ENCODE peak calls at places on chromosomes 11 and 22, in eight cellular contexts. One of them, this sample, is unnamed.

GRCh38 chr11:75554258-75555022 is 7.6 kb upstream of the SERPINH1 start:
- DNase-seq in mucosa of descending colon: peak
- DNase-seq in AG09319: peak
- DNase-seq in testis: peak
- DNase-seq in WTC11: peak
- DNase-seq in GM12865: no peak
- DNase-seq in heart right ventricle: peak
- DNase-seq in IMR-90: peak
- DNase-seq in this sample: peak

GRCh38 chr11:134361661-134362060 is 29.9 kb downstream of the GLB1L2 start:
- DNase-seq in WTC11: no peak
- DNase-seq in heart right ventricle: no peak
- DNase-seq in IMR-90: no peak
- DNase-seq in GM12865: no peak
- DNase-seq in mucosa of descending colon: no peak
- DNase-seq in AG09319: no peak
- DNase-seq in testis: no peak
- DNase-seq in this sample: no peak

GRCh38 chr22:48315415-48316244 is 1512.0 kb downstream of the BRD1 start:
- DNase-seq in AG09319: no peak
- DNase-seq in mucosa of descending colon: no peak
- DNase-seq in GM12865: no peak
- DNase-seq in IMR-90: no peak
- DNase-seq in testis: no peak
- DNase-seq in heart right ventricle: no peak
- DNase-seq in WTC11: no peak
- DNase-seq in this sample: no peak

GRCh38 chr22:25351631-25352293 is 132.3 kb downstream of the CRYBB2 start:
- DNase-seq in AG09319: no peak
- DNase-seq in testis: no peak
- DNase-seq in mucosa of descending colon: no peak
- DNase-seq in WTC11: no peak
- DNase-seq in IMR-90: no peak
- DNase-seq in GM12865: no peak
- DNase-seq in heart right ventricle: no peak
- DNase-seq in this sample: peak

GRCh38 chr22:34105461-34106062 is 185.3 kb upstream of the LARGE1 start:
- DNase-seq in GM12865: peak
- DNase-seq in AG09319: no peak
- DNase-seq in IMR-90: no peak
- DNase-seq in WTC11: peak
- DNase-seq in heart right ventricle: peak
- DNase-seq in mucosa of descending colon: peak
- DNase-seq in testis: peak
- DNase-seq in this sample: peak

GRCh38 chr22:42300286-42301071 is 30.0 kb upstream of the TCF20 start:
- DNase-seq in mucosa of descending colon: peak
- DNase-seq in AG09319: no peak
- DNase-seq in WTC11: no peak
- DNase-seq in IMR-90: no peak
- DNase-seq in heart right ventricle: no peak
- DNase-seq in GM12865: peak
- DNase-seq in testis: no peak
- DNase-seq in this sample: no peak

GRCh38 chr22:26801449-26801848 is 144.1 kb downstream of the MIAT start:
- DNase-seq in mucosa of descending colon: no peak
- DNase-seq in GM12865: no peak
- DNase-seq in WTC11: no peak
- DNase-seq in heart right ventricle: no peak
- DNase-seq in testis: no peak
- DNase-seq in AG09319: no peak
- DNase-seq in IMR-90: no peak
- DNase-seq in this sample: no peak

GRCh38 chr22:19172213-19173046 is 6.1 kb downstream of the SLC25A1 start:
- DNase-seq in heart right ventricle: no peak
- DNase-seq in GM12865: no peak
- DNase-seq in AG09319: no peak
- DNase-seq in WTC11: no peak
- DNase-seq in testis: no peak
- DNase-seq in mucosa of descending colon: no peak
- DNase-seq in IMR-90: no peak
- DNase-seq in this sample: no peak

GRCh38 chr11:44279483-44279882 is 30.5 kb downstream of the ALX4 start:
- DNase-seq in testis: no peak
- DNase-seq in IMR-90: no peak
- DNase-seq in AG09319: no peak
- DNase-seq in GM12865: no peak
- DNase-seq in WTC11: no peak
- DNase-seq in heart right ventricle: no peak
- DNase-seq in mucosa of descending colon: no peak
- DNase-seq in this sample: no peak

GRCh38 chr22:29308791-29309262 is 2.4 kb downstream of the GAS2L1 start:
- DNase-seq in testis: no peak
- DNase-seq in AG09319: no peak
- DNase-seq in GM12865: peak
- DNase-seq in heart right ventricle: no peak
- DNase-seq in mucosa of descending colon: no peak
- DNase-seq in WTC11: no peak
- DNase-seq in IMR-90: peak
- DNase-seq in this sample: no peak

GRCh38 chr22:45344339-45344738 is 34.6 kb downstream of the FAM118A start:
- DNase-seq in testis: peak
- DNase-seq in WTC11: no peak
- DNase-seq in IMR-90: no peak
- DNase-seq in GM12865: no peak
- DNase-seq in mucosa of descending colon: no peak
- DNase-seq in AG09319: no peak
- DNase-seq in heart right ventricle: no peak
- DNase-seq in this sample: no peak

GRCh38 chr22:30306629-30307016 is 17.3 kb upstream of the CASTOR1 start:
- DNase-seq in IMR-90: no peak
- DNase-seq in heart right ventricle: no peak
- DNase-seq in GM12865: peak
- DNase-seq in mucosa of descending colon: no peak
- DNase-seq in WTC11: no peak
- DNase-seq in testis: no peak
- DNase-seq in AG09319: no peak
- DNase-seq in this sample: no peak

GRCh38 chr11:35103366-35104194 is 35.4 kb upstream of the CD44 start:
- DNase-seq in IMR-90: peak
- DNase-seq in mucosa of descending colon: no peak
- DNase-seq in testis: no peak
- DNase-seq in AG09319: no peak
- DNase-seq in WTC11: no peak
- DNase-seq in GM12865: no peak
- DNase-seq in heart right ventricle: no peak
- DNase-seq in this sample: no peak

GRCh38 chr11:111310088-111310487 is 11.7 kb downstream of the POU2AF3 start:
- DNase-seq in WTC11: no peak
- DNase-seq in testis: no peak
- DNase-seq in heart right ventricle: no peak
- DNase-seq in mucosa of descending colon: peak
- DNase-seq in IMR-90: no peak
- DNase-seq in AG09319: no peak
- DNase-seq in GM12865: no peak
- DNase-seq in this sample: no peak

GRCh38 chr11:119120639-119121007 is 757 bp upstream of the HINFP start:
- DNase-seq in AG09319: peak
- DNase-seq in testis: peak
- DNase-seq in GM12865: no peak
- DNase-seq in mucosa of descending colon: no peak
- DNase-seq in heart right ventricle: no peak
- DNase-seq in WTC11: no peak
- DNase-seq in IMR-90: peak
- DNase-seq in this sample: no peak

GRCh38 chr22:24592144-24592845 is 578 bp downstream of the LRRC75B start:
- DNase-seq in GM12865: peak
- DNase-seq in AG09319: no peak
- DNase-seq in mucosa of descending colon: peak
- DNase-seq in IMR-90: no peak
- DNase-seq in WTC11: peak
- DNase-seq in testis: peak
- DNase-seq in heart right ventricle: peak
- DNase-seq in this sample: no peak

GRCh38 chr22:24953294-24954113 is 988 bp downstream of the KIAA1671 start:
- DNase-seq in AG09319: no peak
- DNase-seq in heart right ventricle: peak
- DNase-seq in mucosa of descending colon: peak
- DNase-seq in testis: peak
- DNase-seq in WTC11: no peak
- DNase-seq in GM12865: no peak
- DNase-seq in IMR-90: no peak
- DNase-seq in this sample: no peak

GRCh38 chr11:61549662-61550568 is 31.0 kb downstream of the SYT7 start:
- DNase-seq in heart right ventricle: peak
- DNase-seq in mucosa of descending colon: no peak
- DNase-seq in testis: no peak
- DNase-seq in IMR-90: no peak
- DNase-seq in AG09319: no peak
- DNase-seq in WTC11: no peak
- DNase-seq in GM12865: no peak
- DNase-seq in this sample: no peak

GRCh38 chr22:33013531-33014162 is 44.5 kb downstream of the SYN3 start:
- DNase-seq in AG09319: no peak
- DNase-seq in IMR-90: no peak
- DNase-seq in mucosa of descending colon: no peak
- DNase-seq in heart right ventricle: no peak
- DNase-seq in WTC11: no peak
- DNase-seq in testis: no peak
- DNase-seq in GM12865: no peak
- DNase-seq in this sample: peak
- TF ChIP-seq CTCF in AG09319: no peak
- TF ChIP-seq CTCF in IMR-90: no peak
- TF ChIP-seq CTCF in mucosa of descending colon: no peak
- TF ChIP-seq CTCF in heart right ventricle: no peak
- TF ChIP-seq CTCF in WTC11: no peak
- TF ChIP-seq CTCF in testis: no peak
- TF ChIP-seq CTCF in GM12865: no peak
- TF ChIP-seq CTCF in this sample: no peak

DNA sequence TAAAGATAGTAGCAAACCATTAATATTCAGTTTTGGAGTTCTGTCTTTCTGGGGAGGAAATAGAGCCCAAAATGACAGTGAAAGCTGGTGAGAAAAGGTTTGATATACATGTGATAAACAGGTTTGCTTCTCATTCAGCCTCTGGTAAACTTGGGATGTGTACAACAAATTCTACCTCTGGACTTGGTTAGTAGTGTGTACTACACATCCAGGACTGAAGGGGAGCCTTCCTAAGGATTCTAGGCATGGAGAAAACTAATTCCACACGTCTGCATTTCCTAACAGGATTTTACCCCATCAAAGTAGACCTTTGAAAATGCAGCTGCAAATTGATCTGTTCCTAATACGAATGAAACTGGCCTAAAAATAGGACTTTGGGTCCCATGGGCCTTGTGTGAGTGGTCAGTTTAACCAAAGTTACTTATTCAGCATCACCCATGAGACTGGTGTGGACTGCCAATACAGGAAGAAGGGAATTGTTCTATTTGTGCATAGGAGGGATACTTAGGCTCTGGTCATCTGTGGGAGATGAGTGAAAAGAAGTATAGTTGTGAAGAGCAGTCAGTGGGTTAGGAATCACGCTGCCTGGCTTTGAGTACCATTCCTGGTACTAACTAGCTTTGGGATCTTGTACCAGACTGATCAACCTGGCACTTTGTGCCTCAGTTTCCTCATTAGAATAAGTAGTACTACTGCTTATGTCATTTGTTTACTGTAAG is 74.2 kb downstream of the YAP1 start:
- DNase-seq in WTC11: no peak
- DNase-seq in GM12865: no peak
- DNase-seq in heart right ventricle: no peak
- DNase-seq in mucosa of descending colon: no peak
- DNase-seq in testis: no peak
- DNase-seq in IMR-90: no peak
- DNase-seq in AG09319: no peak
- DNase-seq in this sample: no peak
- TF ChIP-seq CTCF in WTC11: no peak
- TF ChIP-seq CTCF in GM12865: no peak
- TF ChIP-seq CTCF in heart right ventricle: no peak
- TF ChIP-seq CTCF in mucosa of descending colon: no peak
- TF ChIP-seq CTCF in testis: no peak
- TF ChIP-seq CTCF in IMR-90: no peak
- TF ChIP-seq CTCF in AG09319: no peak
- TF ChIP-seq CTCF in this sample: no peak

GRCh38 chr11:5452712-5453111 is 3.6 kb downstream of the OR51I2 start:
- DNase-seq in WTC11: no peak
- DNase-seq in mucosa of descending colon: no peak
- DNase-seq in GM12865: no peak
- DNase-seq in IMR-90: no peak
- DNase-seq in AG09319: no peak
- DNase-seq in heart right ventricle: no peak
- DNase-seq in testis: no peak
- DNase-seq in this sample: no peak
- TF ChIP-seq CTCF in WTC11: no peak
- TF ChIP-seq CTCF in mucosa of descending colon: no peak
- TF ChIP-seq CTCF in GM12865: no peak
- TF ChIP-seq CTCF in IMR-90: no peak
- TF ChIP-seq CTCF in AG09319: no peak
- TF ChIP-seq CTCF in heart right ventricle: no peak
- TF ChIP-seq CTCF in testis: no peak
- TF ChIP-seq CTCF in this sample: no peak

GRCh38 chr11:96180341-96180740 is 162.7 kb downstream of the MAML2 start:
- DNase-seq in GM12865: peak
- DNase-seq in testis: no peak
- DNase-seq in AG09319: no peak
- DNase-seq in WTC11: no peak
- DNase-seq in heart right ventricle: no peak
- DNase-seq in mucosa of descending colon: no peak
- DNase-seq in IMR-90: no peak
- DNase-seq in this sample: no peak
- TF ChIP-seq CTCF in GM12865: no peak
- TF ChIP-seq CTCF in testis: no peak
- TF ChIP-seq CTCF in AG09319: no peak
- TF ChIP-seq CTCF in WTC11: no peak
- TF ChIP-seq CTCF in heart right ventricle: no peak
- TF ChIP-seq CTCF in mucosa of descending colon: no peak
- TF ChIP-seq CTCF in IMR-90: no peak
- TF ChIP-seq CTCF in this sample: no peak

GRCh38 chr11:11170352-11171084 is 182.5 kb downstream of the CSNK2A3 start:
- DNase-seq in GM12865: peak
- DNase-seq in testis: no peak
- DNase-seq in WTC11: no peak
- DNase-seq in heart right ventricle: no peak
- DNase-seq in mucosa of descending colon: no peak
- DNase-seq in AG09319: no peak
- DNase-seq in IMR-90: no peak
- DNase-seq in this sample: no peak

GRCh38 chr11:11169715-11170351 is 183.2 kb downstream of the CSNK2A3 start:
- DNase-seq in IMR-90: no peak
- DNase-seq in WTC11: no peak
- DNase-seq in mucosa of descending colon: no peak
- DNase-seq in testis: no peak
- DNase-seq in AG09319: no peak
- DNase-seq in heart right ventricle: no peak
- DNase-seq in GM12865: peak
- DNase-seq in this sample: no peak

GRCh38 chr11:11173316-11174025 is 179.6 kb downstream of the CSNK2A3 start:
- DNase-seq in IMR-90: no peak
- DNase-seq in heart right ventricle: no peak
- DNase-seq in AG09319: no peak
- DNase-seq in GM12865: no peak
- DNase-seq in WTC11: no peak
- DNase-seq in testis: no peak
- DNase-seq in mucosa of descending colon: no peak
- DNase-seq in this sample: no peak

GRCh38 chr11:11171854-11172253 is 181.2 kb downstream of the CSNK2A3 start:
- DNase-seq in heart right ventricle: no peak
- DNase-seq in mucosa of descending colon: peak
- DNase-seq in GM12865: peak
- DNase-seq in AG09319: no peak
- DNase-seq in testis: no peak
- DNase-seq in IMR-90: no peak
- DNase-seq in WTC11: no peak
- DNase-seq in this sample: no peak

GRCh38 chr11:11171285-11171684 is 181.8 kb downstream of the CSNK2A3 start:
- DNase-seq in GM12865: no peak
- DNase-seq in mucosa of descending colon: no peak
- DNase-seq in heart right ventricle: no peak
- DNase-seq in AG09319: no peak
- DNase-seq in IMR-90: peak
- DNase-seq in testis: no peak
- DNase-seq in WTC11: no peak
- DNase-seq in this sample: no peak
- TF ChIP-seq CTCF in GM12865: no peak
- TF ChIP-seq CTCF in mucosa of descending colon: no peak
- TF ChIP-seq CTCF in heart right ventricle: peak
- TF ChIP-seq CTCF in AG09319: no peak
- TF ChIP-seq CTCF in IMR-90: no peak
- TF ChIP-seq CTCF in testis: no peak
- TF ChIP-seq CTCF in WTC11: no peak
- TF ChIP-seq CTCF in this sample: peak